ENCODE peak calls at places on chromosomes 12 and 14, in four cellular contexts. Y is endodermal cell, V is mammary epithelial cell, R is AG10803. O is an unnamed sample.

GRCh38 chr14:66999978-67000377 is 189.3 kb upstream of the GARIN2 start:
- DNase-seq in R (no peak), Y (no peak), V (no peak), O (no peak)

GRCh38 chr14:69059658-69060648 is 80.9 kb upstream of the ACTN1 start:
- DNase-seq in R (peak; percentile 91), V (peak; percentile 17), Y (no peak), O (no peak)

GRCh38 chr14:69712637-69713088 is 54.3 kb upstream of the SRSF5 start:
- DNase-seq in V (peak; percentile 73), Y (peak; percentile 86), R (no peak), O (peak; percentile 61)

GRCh38 chr14:56964885-56965284 is 154.6 kb upstream of the OTX2 start:
- DNase-seq in Y (no peak), V (no peak), R (no peak), O (no peak)

GRCh38 chr14:22112004-22112403 is 438.4 kb upstream of the OR4E1 start:
- DNase-seq in Y (peak; percentile 71), R (no peak), V (no peak), O (peak; percentile 41)

GRCh38 chr12:9122166-9122609 is 6.5 kb upstream of the A2M start:
- DNase-seq in V (no peak), R (no peak), Y (no peak), O (no peak)

GRCh38 chr12:10211101-10211974 is 1.3 kb upstream of the GABARAPL1 start:
- DNase-seq in R (no peak), V (no peak), Y (no peak), O (no peak)

GRCh38 chr12:85036241-85036707 is at the start of the genes LRRIQ1 and TSPAN19:
- DNase-seq in V (peak; percentile 88), R (peak; percentile 75), Y (peak; percentile 97), O (peak; percentile 73)

GRCh38 chr12:40569626-40570179 is 122.5 kb upstream of the CNTN1 start:
- DNase-seq in Y (no peak), V (no peak), R (peak; percentile 3), O (no peak)

GRCh38 chr14:35402323-35403084 is 2.0 kb downstream of the NFKBIA start:
- DNase-seq in R (no peak), Y (peak; percentile 47), V (peak; percentile 52), O (no peak)

GRCh38 chr14:51860836-51861583 is 598 bp downstream of the GNG2 start:
- DNase-seq in R (no peak), V (no peak), Y (no peak), O (peak; percentile 16)

DNA sequence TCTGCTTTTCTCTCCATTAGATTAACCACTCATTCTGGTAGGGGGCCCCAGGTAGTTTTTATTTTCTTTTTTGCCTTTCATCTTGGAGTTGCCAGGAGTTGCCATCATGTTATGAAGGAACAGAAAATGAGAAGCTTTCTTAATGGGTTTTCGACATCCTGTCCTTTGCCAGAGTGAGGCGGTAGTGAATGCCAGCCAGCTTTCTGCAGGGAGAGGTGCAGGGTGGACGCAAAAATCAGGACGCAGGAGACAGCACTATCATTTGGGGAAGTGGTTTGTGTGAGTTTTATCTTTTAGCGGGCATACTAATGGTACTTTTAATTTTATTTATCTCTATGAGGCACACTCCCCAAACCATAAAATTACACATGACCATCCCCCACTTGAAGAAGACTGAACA is 1.7 kb downstream of the RASSF8 start:
- DNase-seq in R (peak; percentile 52), Y (peak; percentile 77), V (peak; percentile 44), O (peak; percentile 43)
- H3K4me3 ChIP-seq in R (peak overlapping the region; percentile 76), Y (peak overlapping the region; percentile 98), V (peak overlapping the region; percentile 88), O (peak overlapping the region; percentile 63)

DNA sequence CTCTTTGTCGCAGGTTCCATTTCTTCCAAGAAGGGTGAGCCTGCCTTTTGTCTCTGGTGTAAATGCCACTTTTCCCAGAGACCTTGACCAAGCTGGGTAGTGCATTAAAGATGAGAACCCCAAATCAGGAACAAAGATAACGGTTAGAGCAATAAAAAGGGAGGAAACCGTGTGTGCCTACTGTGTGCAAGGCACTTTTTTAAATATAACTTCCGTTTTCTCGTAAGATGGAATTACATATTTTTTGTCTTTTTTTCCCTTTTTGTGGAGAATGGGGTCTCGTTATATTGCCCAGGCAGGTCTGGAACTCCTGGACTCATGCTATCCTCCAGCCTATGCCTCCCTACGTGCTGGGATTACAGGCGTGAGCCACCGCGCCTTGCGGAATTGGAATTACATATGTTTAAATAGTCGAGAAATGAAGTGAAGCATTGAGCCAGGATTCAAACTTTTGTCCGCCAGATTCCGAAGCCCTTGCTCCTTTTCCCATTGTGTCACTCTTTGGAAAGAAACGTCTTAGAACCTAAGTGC is 506 bp upstream of the NABP2 start:
- DNase-seq in V (no peak), Y (no peak), R (no peak), O (no peak)
- H3K4me3 ChIP-seq in V (peak overlapping the region; percentile 35), Y (peak overlapping the region; percentile 21), R (peak overlapping the region; percentile 48), O (no peak overlapping the region)

GRCh38 chr14:49526101-49526500 is 60.1 kb downstream of the RPS29 start:
- DNase-seq in Y (peak; percentile 79), R (no peak), V (no peak), O (no peak)
- H3K4me3 ChIP-seq in Y (no peak overlapping the region), R (no peak overlapping the region), V (no peak overlapping the region), O (no peak overlapping the region)

GRCh38 chr12:132492522-132492921 is 2.6 kb downstream of the FBRSL1 start:
- DNase-seq in V (no peak), R (no peak), Y (no peak), O (no peak)
- H3K4me3 ChIP-seq in V (no peak overlapping the region), R (no peak overlapping the region), Y (no peak overlapping the region), O (no peak overlapping the region)

GRCh38 chr12:125187148-125187733 is 122.0 kb downstream of the AACS start:
- DNase-seq in V (no peak), Y (peak; percentile 83), R (no peak), O (peak; percentile 69)
- H3K4me3 ChIP-seq in V (peak overlapping the region; percentile 28), Y (peak overlapping the region; percentile 70), R (peak overlapping the region; percentile 46), O (peak overlapping the region; percentile 60)

GRCh38 chr12:111406474-111407370 is 999 bp downstream of the SH2B3 start:
- DNase-seq in V (no peak), Y (peak; percentile 78), R (no peak), O (peak; percentile 78)

GRCh38 chr12:111407371-111408115 is 1.8 kb downstream of the SH2B3 start:
- DNase-seq in R (no peak), Y (peak; percentile 75), V (no peak), O (peak; percentile 65)

GRCh38 chr12:111409403-111410228 is 3.9 kb downstream of the SH2B3 start:
- DNase-seq in Y (peak; percentile 88), V (peak; percentile 29), R (peak; percentile 77), O (peak; percentile 73)

GRCh38 chr12:111408686-111409402 is 3.1 kb downstream of the SH2B3 start:
- DNase-seq in V (no peak), Y (no peak), R (no peak), O (peak; percentile 22)

DNA sequence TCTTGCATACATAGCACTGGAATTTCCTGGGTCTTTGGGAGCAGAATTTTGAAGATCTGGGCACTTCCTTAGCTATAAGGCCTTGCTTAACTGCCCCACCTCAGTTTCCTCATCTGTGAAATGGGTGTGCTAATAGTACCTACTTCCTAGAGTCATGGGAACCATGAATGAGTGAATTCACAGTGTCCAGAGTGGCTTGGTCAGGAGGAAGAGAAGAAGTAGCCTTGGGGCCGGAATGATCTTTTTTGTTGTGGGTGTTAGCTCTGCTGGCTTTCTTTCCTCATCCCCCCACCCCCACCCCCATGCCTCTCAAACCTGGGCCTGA is 2.4 kb downstream of the SH2B3 start:
- DNase-seq in R (no peak), V (no peak), Y (no peak), O (no peak)
- H3K4me3 ChIP-seq in R (peak overlapping the region; percentile 92), V (peak overlapping the region; percentile 99), Y (no peak overlapping the region), O (no peak overlapping the region)

DNA sequence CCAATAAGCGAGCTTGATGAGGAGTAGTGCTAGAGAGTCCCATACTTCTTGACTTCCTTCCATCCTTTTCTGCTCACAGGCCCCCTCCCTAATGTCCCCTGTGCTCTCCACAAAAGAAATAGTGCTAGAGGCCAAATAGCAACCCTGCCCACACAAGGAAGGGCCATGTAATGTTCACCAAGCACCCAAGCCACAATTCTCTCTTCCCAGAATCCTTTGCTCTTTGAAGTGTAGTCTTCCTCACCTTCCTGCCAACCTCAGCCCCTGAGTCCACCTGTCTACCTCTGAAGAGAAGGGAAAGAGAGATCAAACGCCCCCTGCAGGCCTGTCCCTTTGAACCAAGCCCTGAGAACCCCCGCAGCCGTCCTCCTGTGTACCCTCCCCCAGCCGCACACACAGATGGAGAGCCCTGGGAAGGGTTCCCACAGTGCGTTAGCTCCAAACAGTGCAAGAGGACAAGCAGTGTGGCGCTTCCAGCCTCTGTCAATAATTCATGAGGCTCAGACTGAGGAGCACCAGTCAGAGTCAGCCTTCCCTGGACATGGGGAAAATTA is 1.9 kb upstream of the DHRS4 start:
- DNase-seq in V (no peak), R (no peak), Y (peak; percentile 67), O (peak; percentile 48)
- H3K4me3 ChIP-seq in V (no peak overlapping the region), R (no peak overlapping the region), Y (no peak overlapping the region), O (no peak overlapping the region)

DNA sequence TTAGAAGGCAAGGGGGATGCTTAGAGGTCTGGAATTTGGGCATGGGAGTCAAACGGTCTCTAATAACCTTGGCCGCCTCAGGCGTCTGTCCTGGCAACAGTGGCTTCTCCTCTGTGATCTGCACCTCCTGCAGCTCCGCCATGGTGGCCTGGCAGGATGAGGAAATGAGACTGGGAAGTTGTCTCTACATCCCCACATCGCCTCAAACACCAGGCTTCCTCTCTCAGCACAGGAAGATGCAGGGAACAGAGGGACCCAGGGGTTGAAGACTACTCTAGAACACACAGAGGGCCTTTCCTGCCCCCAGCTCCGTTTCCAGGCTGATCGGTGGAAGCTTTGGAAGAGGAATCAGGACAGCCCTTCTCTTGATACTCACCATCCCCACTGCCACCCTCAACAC is 1.7 kb downstream of the NDRG2 start:
- DNase-seq in V (no peak), R (no peak), Y (no peak), O (no peak)
- H3K4me3 ChIP-seq in V (no peak overlapping the region), R (no peak overlapping the region), Y (no peak overlapping the region), O (no peak overlapping the region)

O was measured in H7.